ENCODE peak calls at places on chromosome 6, in five cellular contexts. Y, H, E, N and M are unnamed samples. For H3K9me2, the result is how much of the 10 kb centered on the place peaks cover.

GRCh38 chr6:122610690-122611455 is 668 bp downstream of the PKIB start:
- DNase-seq in E (peak), N (peak), H (peak), Y (peak), M (no peak)

GRCh38 chr6:73738367-73739028 is 42.5 kb downstream of the CD109 start:
- DNase-seq in Y (no peak), N (no peak), E (no peak), H (no peak), M (no peak)

GRCh38 chr6:89368107-89368506 is 15.6 kb upstream of the UBE2J1 start:
- DNase-seq in N (peak), H (peak), E (peak), Y (peak), M (peak)

GRCh38 chr6:82251942-82252341 is 4.4 kb upstream of the IBTK start:
- DNase-seq in H (peak), Y (peak), E (peak), N (peak), M (peak)

GRCh38 chr6:152091851-152092341 is 284.4 kb downstream of the ESR1 start:
- DNase-seq in Y (no peak), H (no peak), N (no peak), E (peak), M (no peak)

GRCh38 chr6:39593644-39594043 is 131.6 kb downstream of the KIF6 start:
- DNase-seq in E (no peak), H (no peak), N (no peak), Y (no peak), M (no peak)

GRCh38 chr6:64258752-64259151 is 623.1 kb downstream of the PHF3 start:
- DNase-seq in N (no peak), H (no peak), Y (peak), E (no peak), M (no peak)

GRCh38 chr6:40444811-40445210 is 142.4 kb downstream of the LRFN2 start:
- DNase-seq in H (no peak), E (peak), Y (peak), N (no peak), M (no peak)

GRCh38 chr6:145214570-145214969 is 520.8 kb downstream of the EPM2A start:
- DNase-seq in Y (peak), H (peak), E (peak), N (peak), M (peak)

GRCh38 chr6:111599259-111599658 is 6.4 kb downstream of the TRAF3IP2 start:
- DNase-seq in H (no peak), E (no peak), N (no peak), Y (no peak), M (no peak)

GRCh38 chr6:88492824-88493223 is 326.7 kb upstream of the CNR1 start:
- DNase-seq in E (peak), N (peak), H (peak), Y (peak), M (peak)

GRCh38 chr6:168619560-168620314 is 178.8 kb downstream of the SMOC2 start:
- DNase-seq in N (no peak), Y (no peak), E (no peak), H (peak), M (no peak)

GRCh38 chr6:157442296-157442695 is 61.3 kb downstream of the ZDHHC14 start:
- DNase-seq in H (no peak), N (no peak), E (peak), Y (no peak), M (no peak)

GRCh38 chr6:93165850-93166249 is 253.5 kb downstream of the EPHA7 start:
- DNase-seq in E (no peak), N (no peak), H (no peak), Y (no peak), M (peak)

GRCh38 chr6:27839303-27840081 is 72.7 kb downstream of the OR2B2 start:
- DNase-seq in E (peak), N (no peak), Y (peak), H (peak), M (peak)

GRCh38 chr6:119830494-119831295 is 481.1 kb upstream of the MAN1A1 start:
- DNase-seq in E (no peak), H (no peak), N (no peak), Y (no peak), M (no peak)

GRCh38 chr6:30258204-30258603 is 45.0 kb upstream of the TRIM26 start:
- DNase-seq in N (peak), E (no peak), Y (no peak), H (no peak), M (peak)

GRCh38 chr6:37134622-37135191 is 35.2 kb upstream of the PIM1 start:
- DNase-seq in Y (peak), N (no peak), H (no peak), E (peak), M (no peak)

GRCh38 chr6:32081168-32081624 is 27.9 kb downstream of the TNXB start:
- DNase-seq in N (no peak), Y (no peak), E (peak), H (no peak), M (no peak)

GRCh38 chr6:7906741-7907140 is 3.8 kb downstream of the TXNDC5 start:
- DNase-seq in E (no peak), Y (no peak), H (peak), N (no peak), M (no peak)

GRCh38 chr6:42777126-42777822 is 4.6 kb upstream of the BICRAL start:
- DNase-seq in Y (no peak), N (no peak), H (no peak), E (peak), M (peak)

GRCh38 chr6:111523484-111524166 is 40.6 kb upstream of the REV3L start:
- DNase-seq in H (no peak), N (peak), E (no peak), Y (no peak), M (no peak)

GRCh38 chr6:30150671-30151395 is 10.2 kb downstream of the TRIM10 start:
- DNase-seq in H (no peak), N (no peak), Y (no peak), E (peak), M (no peak)

GRCh38 chr6:132961122-132961521 is 146.8 kb downstream of the RPS12 start:
- DNase-seq in N (peak), H (no peak), Y (peak), E (peak), M (no peak)

GRCh38 chr6:1611572-1612385 is 2.1 kb downstream of the FOXC1 start:
- DNase-seq in E (peak), Y (no peak), N (peak), H (no peak), M (no peak)

GRCh38 chr6:166655251-166655650 is 28.2 kb upstream of the RPS6KA2 start:
- DNase-seq in N (no peak), E (no peak), H (no peak), Y (no peak), M (no peak)

GRCh38 chr6:167683028-167683862 is 143.5 kb upstream of the AFDN start:
- DNase-seq in E (no peak), H (no peak), Y (peak), N (no peak), M (no peak)

GRCh38 chr6:160048471-160048870 is 73.1 kb upstream of the SLC22A1 start:
- DNase-seq in E (peak), N (no peak), Y (no peak), H (no peak), M (no peak)

GRCh38 chr6:135418040-135418439 is 79.5 kb downstream of the AHI1 start:
- DNase-seq in Y (no peak), H (no peak), E (no peak), N (no peak), M (no peak)

DNA sequence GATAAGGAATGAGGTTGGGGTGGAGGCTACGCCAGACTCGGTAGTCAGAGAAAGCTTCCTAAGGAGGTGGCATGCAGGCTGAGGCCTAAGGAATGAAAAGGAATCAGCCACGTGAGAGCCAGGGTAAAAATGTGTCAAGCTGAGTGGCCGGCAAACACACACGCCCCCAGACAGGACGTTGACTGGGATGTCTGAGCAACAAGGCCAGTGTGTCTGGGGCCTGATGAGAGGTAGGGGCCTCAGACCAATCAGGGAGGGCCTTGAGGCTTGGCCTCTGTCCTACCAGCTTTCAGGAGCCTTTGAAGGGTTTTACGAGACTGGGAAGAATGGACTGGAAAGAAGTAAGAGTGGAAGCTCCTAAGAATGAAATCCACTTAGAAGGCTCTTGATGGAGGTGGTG is 61.0 kb upstream of the PHACTR2 start:
- DNase-seq in N (no peak), E (no peak), H (no peak), Y (no peak), M (no peak)
- H3K9me2 ChIP-seq in N (under half), E (under half), H (under half), Y (under half), M (under half)

GRCh38 chr6:11494786-11495564 is 42.6 kb upstream of the TMEM170B start:
- DNase-seq in E (peak), N (no peak), Y (no peak), H (no peak), M (no peak)
- H3K4me3 ChIP-seq in E (no peak), N (no peak), Y (no peak), H (no peak), M (no peak)

DNA sequence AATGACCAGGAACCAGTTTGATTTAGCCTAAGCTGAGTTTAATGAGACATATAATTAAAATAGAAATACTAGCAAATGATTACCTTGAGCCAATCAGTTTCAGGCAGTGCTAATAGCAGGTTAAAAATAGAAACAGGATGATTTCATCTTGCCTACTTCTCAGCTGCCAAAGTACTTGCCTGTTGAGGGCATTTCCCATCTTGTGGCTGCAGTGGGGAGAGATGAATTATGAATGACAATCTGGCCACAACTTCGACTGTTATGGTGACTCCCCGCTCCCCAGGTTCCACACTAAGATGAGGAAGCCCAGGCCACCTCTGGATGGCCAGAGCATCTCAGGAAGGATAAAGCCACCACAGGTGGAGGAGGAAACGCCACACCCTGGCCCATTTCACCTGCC is 31.3 kb downstream of the MBOAT1 start:
- DNase-seq in E (peak), Y (no peak), H (no peak), N (no peak), M (no peak)
- H3K9me2 ChIP-seq in E (under half), Y (under half), H (under half), N (under half), M (under half)

GRCh38 chr6:108653864-108654402 is 93.2 kb downstream of the FOXO3 start:
- DNase-seq in Y (no peak), E (peak), N (no peak), H (no peak), M (no peak)

GRCh38 chr6:108658174-108658573 is 97.5 kb downstream of the FOXO3 start:
- DNase-seq in H (no peak), E (no peak), N (no peak), Y (no peak), M (no peak)

GRCh38 chr6:108654465-108655106 is 93.9 kb downstream of the FOXO3 start:
- DNase-seq in E (no peak), Y (no peak), N (no peak), H (no peak), M (no peak)

GRCh38 chr6:108655840-108656650 is 95.3 kb downstream of the FOXO3 start:
- DNase-seq in E (peak), H (no peak), Y (peak), N (no peak), M (no peak)

DNA sequence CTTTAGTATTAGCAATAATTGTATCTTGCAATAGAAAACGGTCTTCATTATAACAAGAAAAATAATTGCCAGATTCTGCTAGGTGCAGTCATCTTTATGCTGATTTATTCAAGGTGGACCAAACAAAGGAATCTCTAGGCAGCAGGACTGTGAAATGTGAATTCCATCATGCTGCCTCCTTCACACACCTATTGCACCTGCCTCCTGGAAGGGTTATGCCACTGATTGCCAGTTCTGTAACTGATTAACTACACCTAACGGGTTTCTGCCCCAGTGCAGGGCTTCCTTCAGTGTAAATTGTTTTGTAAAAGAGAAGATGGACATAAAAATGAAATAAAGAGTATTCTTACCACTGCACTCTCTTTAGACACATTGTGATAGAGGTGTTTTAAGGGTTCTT is 96.1 kb downstream of the FOXO3 start:
- DNase-seq in H (no peak), E (no peak), Y (no peak), N (no peak), M (no peak)
- H3K4me3 ChIP-seq in H (no peak), E (peak), Y (no peak), N (no peak), M (no peak)